ENCODE peak calls at places on chromosomes 7 and 10, in nine cellular contexts. I is B cell, H is colonic mucosa, Z is PC-9, T is AG09309, G is sigmoid colon, C is fibroblast of the aortic adventitia, N is heart left ventricle, B is thoracic aorta. E is an unnamed sample.
A peak's percentile ranks its signal among the peaks of the same experiment; 100 is the strongest.

GRCh38 chr7:133827707-133828580 is 299.2 kb upstream of the LRGUK start:
- DNase-seq in I (no peak), H (no peak), Z (no peak), T (no peak), G (no peak), C (no peak), N (no peak), B (no peak), E (no peak)

GRCh38 chr7:151598045-151598444 is 78.3 kb upstream of the RHEB start:
- DNase-seq in I (no peak), H (no peak), Z (peak; percentile 68), T (peak; percentile 39), G (no peak), C (peak; percentile 67), N (no peak), B (no peak), E (no peak)

GRCh38 chr7:99767662-99768061 is 16.3 kb downstream of the CYP3A4 start:
- DNase-seq in I (peak; percentile 8), H (no peak), Z (no peak), T (no peak), G (no peak), C (no peak), N (no peak), B (no peak), E (no peak)

GRCh38 chr7:82534687-82535086 is 91.1 kb upstream of the CACNA2D1 start:
- DNase-seq in I (no peak), H (no peak), Z (peak; percentile 65), T (no peak), G (no peak), C (peak; percentile 59), N (no peak), B (no peak), E (no peak)

GRCh38 chr7:5382281-5383041 is 41.2 kb downstream of the TNRC18 start:
- DNase-seq in I (no peak), H (no peak), Z (no peak), T (no peak), G (peak; percentile 79), C (no peak), N (no peak), B (no peak), E (peak; percentile 52)

GRCh38 chr10:44628921-44629320 is 244.0 kb upstream of the CXCL12 start:
- DNase-seq in I (no peak), H (no peak), Z (no peak), T (peak; percentile 80), G (no peak), C (peak; percentile 96), N (no peak), B (no peak), E (no peak)

GRCh38 chr10:14583967-14584366 is 190.7 kb downstream of the FAM107B start:
- DNase-seq in I (no peak), H (no peak), Z (no peak), T (no peak), G (no peak), C (no peak), N (no peak), B (no peak), E (no peak)

GRCh38 chr7:21092923-21093702 is 306.4 kb upstream of the SP8 start:
- DNase-seq in I (no peak), H (peak; percentile 32), Z (no peak), T (no peak), G (no peak), C (no peak), N (no peak), B (no peak), E (no peak)

GRCh38 chr7:127751723-127752448 is 99.9 kb downstream of the SND1 start:
- DNase-seq in I (no peak), H (no peak), Z (no peak), T (no peak), G (no peak), C (peak; percentile 64), N (no peak), B (no peak), E (no peak)

GRCh38 chr10:6204063-6204340 is 1.3 kb downstream of the PFKFB3 start:
- DNase-seq in I (peak; percentile 60), H (peak; percentile 59), Z (peak; percentile 73), T (no peak), G (no peak), C (no peak), N (peak; percentile 79), B (no peak), E (no peak)

GRCh38 chr7:146736446-146737190 is 620.0 kb downstream of the CNTNAP2 start:
- DNase-seq in I (no peak), H (no peak), Z (no peak), T (no peak), G (no peak), C (no peak), N (no peak), B (no peak), E (no peak)
- TF ChIP-seq CTCF in I (no peak), H (no peak), Z (peak; percentile 57), T (no peak), G (no peak), C (no peak), N (no peak), B (no peak), E (no peak)

GRCh38 chr10:86632009-86632800 is 22.1 kb upstream of the OPN4 start:
- DNase-seq in I (no peak), H (no peak), Z (no peak), T (no peak), G (no peak), C (no peak), N (peak; percentile 72), B (no peak), E (no peak)
- TF ChIP-seq CTCF in I (no peak), H (no peak), Z (no peak), T (no peak), G (peak; percentile 32), C (peak; percentile 37), N (no peak), B (no peak), E (no peak)

DNA sequence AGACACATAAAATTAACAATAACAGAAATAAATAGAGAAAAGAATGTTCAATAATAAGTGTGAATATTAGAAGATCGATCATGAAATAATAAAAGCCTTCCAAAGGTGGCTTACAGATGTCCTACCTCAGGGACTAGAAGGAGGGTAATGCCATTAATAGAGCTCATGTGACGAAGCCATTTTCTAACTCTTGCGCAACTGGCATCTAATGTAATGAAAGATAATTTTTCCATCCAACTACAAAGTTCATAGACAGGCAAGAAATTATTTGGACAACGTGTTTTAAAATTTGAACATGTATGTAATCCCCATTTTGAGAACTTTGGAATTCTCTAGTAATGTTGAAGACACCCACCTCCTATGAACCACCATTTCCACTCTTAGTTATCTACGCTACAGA is 1394.3 kb upstream of the LRRTM3 start:
- DNase-seq in I (no peak), H (no peak), Z (no peak), T (no peak), G (no peak), C (no peak), N (no peak), B (no peak), E (no peak)
- TF ChIP-seq CTCF in I (no peak), H (no peak), Z (no peak), T (no peak), G (no peak), C (no peak), N (no peak), B (no peak), E (no peak)

GRCh38 chr7:44103941-44104879 is at the start of gene AEBP1:
- DNase-seq in I (peak; percentile 55), H (no peak), Z (no peak), T (no peak), G (peak; percentile 74), C (peak; percentile 37), N (peak; percentile 66), B (no peak), E (no peak)
- TF ChIP-seq CTCF in I (no peak), H (no peak), Z (no peak), T (no peak), G (no peak), C (no peak), N (no peak), B (no peak), E (no peak)

GRCh38 chr7:45219130-45219529 is 61.5 kb downstream of the RAMP3 start:
- DNase-seq in I (no peak), H (no peak), Z (no peak), T (no peak), G (no peak), C (no peak), N (no peak), B (no peak), E (no peak)

GRCh38 chr7:45216181-45216580 is 58.6 kb downstream of the RAMP3 start:
- DNase-seq in I (no peak), H (no peak), Z (no peak), T (no peak), G (no peak), C (no peak), N (no peak), B (no peak), E (no peak)

GRCh38 chr7:45217358-45217757 is 59.8 kb downstream of the RAMP3 start:
- DNase-seq in I (no peak), H (no peak), Z (peak; percentile 6), T (no peak), G (no peak), C (no peak), N (no peak), B (no peak), E (no peak)

GRCh38 chr7:45215611-45216062 is 58.0 kb downstream of the RAMP3 start:
- DNase-seq in I (no peak), H (no peak), Z (no peak), T (no peak), G (no peak), C (no peak), N (no peak), B (no peak), E (no peak)

DNA sequence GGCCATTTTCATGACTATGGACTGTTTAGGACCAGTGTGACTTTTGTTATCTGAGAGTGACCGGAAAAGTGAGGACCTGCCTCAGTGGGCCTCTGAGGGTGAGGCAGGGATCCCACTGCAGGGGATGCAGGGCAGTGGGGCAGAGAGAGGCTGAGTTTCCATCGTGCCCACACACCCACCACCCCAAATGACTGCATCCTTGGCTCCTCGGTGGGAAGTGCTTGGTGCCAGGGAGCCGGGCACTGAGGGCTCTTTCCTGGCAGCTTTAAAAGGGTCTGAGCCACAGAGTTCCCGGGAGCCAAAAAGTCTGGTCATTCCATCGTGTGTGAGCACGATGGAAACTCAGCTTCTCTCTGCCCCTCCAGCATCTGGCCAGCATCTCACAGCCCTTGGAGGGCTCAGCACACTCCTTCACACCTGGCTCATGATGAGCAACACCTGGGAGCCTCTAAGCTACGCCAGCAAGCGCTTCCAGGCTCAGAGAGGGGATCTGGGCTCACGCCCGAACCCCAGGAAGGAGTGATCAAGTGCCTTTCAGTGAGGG is 59.1 kb downstream of the RAMP3 start:
- DNase-seq in I (no peak), H (no peak), Z (no peak), T (no peak), G (no peak), C (no peak), N (no peak), B (no peak), E (no peak)
- TF ChIP-seq CTCF in I (no peak), H (no peak), Z (no peak), T (no peak), G (no peak), C (no peak), N (no peak), B (no peak), E (no peak)